ENCODE peak calls at places on chromosomes 2 and 18, in eight cellular contexts. A is upper lobe of left lung, J is esophagus squamous epithelium, D is lung, O is PC-9, L is HCT116, S is pancreas, B is stomach. W is an unnamed sample.

GRCh38 chr18:27118964-27119363 is 66.1 kb downstream of the CHST9 start:
- DNase-seq in L (no peak), J (no peak), S (no peak), B (no peak), A (no peak), O (no peak), D (no peak), W (no peak)

GRCh38 chr2:136135924-136136906 is 18.3 kb upstream of the CXCR4 start:
- DNase-seq in D (peak; percentile 33), A (peak; percentile 70), S (no peak), L (no peak), B (peak; percentile 58), J (peak; percentile 20), O (no peak), W (no peak)

GRCh38 chr2:122478773-122479172 is 723.3 kb downstream of the TSN start:
- DNase-seq in S (no peak), B (no peak), J (no peak), A (no peak), O (no peak), L (no peak), D (no peak), W (no peak)

GRCh38 chr2:110804915-110805314 is 72.5 kb downstream of the ACOXL start:
- DNase-seq in S (no peak), L (no peak), A (no peak), J (no peak), O (no peak), D (no peak), B (no peak), W (no peak)

GRCh38 chr2:228678110-228678509 is 496.6 kb upstream of the SPHKAP start:
- DNase-seq in L (no peak), A (no peak), B (no peak), O (no peak), D (no peak), S (no peak), J (no peak), W (no peak)

GRCh38 chr2:173588931-173589369 is 234.3 kb downstream of the CDCA7 start:
- DNase-seq in S (no peak), A (no peak), O (peak; percentile 18), D (no peak), B (no peak), J (no peak), L (no peak), W (no peak)

GRCh38 chr2:97908208-97908676 is 87.5 kb downstream of the TMEM131 start:
- DNase-seq in J (no peak), S (no peak), B (no peak), A (no peak), D (no peak), L (no peak), O (no peak), W (no peak)

GRCh38 chr2:241161646-241162281 is 11.5 kb downstream of the PPP1R7 start:
- DNase-seq in B (peak; percentile 31), L (no peak), A (peak; percentile 54), D (peak; percentile 53), S (peak; percentile 19), O (no peak), J (no peak), W (peak; percentile 36)

GRCh38 chr18:77203071-77203470 is 46.6 kb upstream of the GALR1 start:
- DNase-seq in L (no peak), S (no peak), O (no peak), J (no peak), B (no peak), D (no peak), A (no peak), W (no peak)
- TF ChIP-seq CTCF in L (no peak), S (no peak), O (no peak), J (no peak), B (no peak), D (no peak), A (no peak), W (no peak)

GRCh38 chr2:127218843-127219715 is 1.0 kb downstream of the CYP27C1 start:
- DNase-seq in J (no peak), O (peak; percentile 34), L (no peak), D (no peak), A (no peak), B (no peak), S (no peak), W (no peak)

GRCh38 chr2:127217470-127218325 is 2.4 kb downstream of the CYP27C1 start:
- DNase-seq in O (peak; percentile 92), B (no peak), J (no peak), L (peak; percentile 23), S (no peak), D (no peak), A (no peak), W (no peak)

GRCh38 chr2:127220102-127220806 is at the start of gene CYP27C1:
- DNase-seq in D (no peak), L (no peak), B (no peak), A (no peak), S (no peak), O (peak; percentile 31), J (no peak), W (no peak)

GRCh38 chr2:127219716-127220090 is 396 bp downstream of the CYP27C1 start:
- DNase-seq in B (no peak), D (no peak), J (no peak), O (peak; percentile 45), S (no peak), A (no peak), L (no peak), W (no peak)

GRCh38 chr2:127220807-127221527 is 868 bp upstream of the CYP27C1 start:
- DNase-seq in A (no peak), O (no peak), J (no peak), L (no peak), B (no peak), D (no peak), S (no peak), W (no peak)
- H3K4me3 ChIP-seq in A (no peak overlapping the region), O (peak overlapping the region; percentile 79), J (no peak overlapping the region), L (no peak overlapping the region), B (no peak overlapping the region), D (no peak overlapping the region), S (no peak overlapping the region), W (no peak overlapping the region)

GRCh38 chr2:237236188-237236587 is 150.5 kb downstream of the COPS8 start:
- DNase-seq in L (no peak), S (no peak), A (no peak), J (no peak), D (no peak), O (no peak), B (no peak), W (no peak)
- H3K27ac ChIP-seq in L (no peak overlapping the region), S (no peak overlapping the region), A (no peak overlapping the region), J (peak overlapping the region; percentile 69), D (no peak overlapping the region), O (no peak overlapping the region), B (no peak overlapping the region), W (no peak overlapping the region)

DNA sequence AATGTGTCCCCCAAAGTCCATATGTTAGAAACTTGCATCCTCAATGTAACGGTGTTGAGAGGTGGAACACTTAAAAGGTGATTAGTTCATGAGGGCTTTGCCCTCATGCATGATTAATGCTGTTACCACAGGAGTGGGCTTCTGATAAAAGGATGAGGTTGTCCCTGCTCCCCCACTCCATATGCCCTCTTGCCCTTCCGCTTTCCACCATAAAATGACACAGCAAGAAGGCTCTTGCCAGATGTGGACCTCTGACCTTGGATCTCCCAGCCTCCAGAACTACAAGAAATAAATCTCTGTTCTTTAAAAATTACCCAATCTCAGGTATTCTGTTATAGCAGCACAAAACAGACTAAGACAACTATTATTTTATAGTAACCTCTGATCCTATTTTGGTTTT is 412.1 kb downstream of the NBAS start:
- DNase-seq in O (no peak), L (no peak), A (no peak), D (no peak), B (no peak), J (no peak), S (no peak), W (no peak)
- TF ChIP-seq CTCF in O (no peak), L (no peak), A (no peak), D (no peak), B (no peak), J (no peak), S (no peak), W (no peak)

GRCh38 chr2:186592137-186592875 is 2.5 kb downstream of the ITGAV start:
- DNase-seq in A (no peak), J (no peak), D (no peak), L (no peak), B (no peak), S (no peak), O (no peak), W (no peak)
- H3K4me3 ChIP-seq in A (peak overlapping the region; percentile 77), J (no peak overlapping the region), D (no peak overlapping the region), L (no peak overlapping the region), B (no peak overlapping the region), S (no peak overlapping the region), O (peak overlapping the region; percentile 62), W (peak overlapping the region; percentile 97)

GRCh38 chr2:16623046-16623445 is 42.6 kb downstream of the CYRIA start:
- DNase-seq in O (peak; percentile 35), D (no peak), S (no peak), A (no peak), B (no peak), J (no peak), L (no peak), W (no peak)
- H3K27ac ChIP-seq in O (peak overlapping the region; percentile 82), D (peak overlapping the region; percentile 54), S (no peak overlapping the region), A (peak overlapping the region; percentile 85), B (no peak overlapping the region), J (no peak overlapping the region), L (no peak overlapping the region), W (no peak overlapping the region)

DNA sequence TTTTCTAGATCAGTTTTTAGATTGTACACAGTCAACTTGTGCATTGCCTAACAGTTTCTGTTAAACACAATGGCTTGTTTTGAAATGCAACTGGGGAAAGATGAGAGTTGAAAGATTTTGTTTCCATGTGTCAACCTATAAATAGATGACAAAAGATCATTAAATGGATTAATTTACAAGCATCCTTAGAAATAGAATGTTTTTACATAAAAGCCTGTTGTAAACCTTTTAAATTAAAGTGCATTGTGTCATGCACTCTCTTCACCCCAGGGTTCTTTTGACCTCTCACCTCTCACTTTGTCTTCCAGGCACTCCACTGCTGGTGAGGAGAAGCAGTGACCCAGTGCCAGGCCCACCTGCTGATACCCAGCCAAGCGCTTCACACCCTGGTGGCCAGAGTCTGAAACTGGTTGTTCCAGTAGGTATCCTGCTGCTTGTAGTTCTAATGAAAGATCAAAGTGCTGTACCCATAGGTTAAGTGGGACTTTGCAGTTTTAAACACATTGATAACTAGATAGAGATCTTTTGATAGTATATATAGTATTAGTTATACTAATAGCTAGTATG is 502.1 kb downstream of the PARD3B start:
- DNase-seq in L (no peak), S (no peak), A (no peak), D (no peak), J (no peak), B (no peak), O (no peak), W (no peak)
- TF ChIP-seq CTCF in L (no peak), S (no peak), A (no peak), D (no peak), J (no peak), B (no peak), O (no peak), W (no peak)